ENCODE peak calls at places on chromosome 4, in eight cellular contexts. One of them, this sample, is unnamed.

GRCh38 chr4:25088342-25088952 is 57.7 kb upstream of the LGI2 start:
- DNase-seq in lower lobe of right lung: no peak
- DNase-seq in WTC11: no peak
- DNase-seq in uterus: no peak
- DNase-seq in PC-3: no peak
- DNase-seq in body of pancreas: no peak
- DNase-seq in CD8-positive, alpha-beta T cell: no peak
- DNase-seq in K562: peak
- DNase-seq in this sample: no peak

GRCh38 chr4:169351860-169352259 is 81.1 kb upstream of the SH3RF1 start:
- DNase-seq in CD8-positive, alpha-beta T cell: no peak
- DNase-seq in K562: no peak
- DNase-seq in lower lobe of right lung: no peak
- DNase-seq in WTC11: no peak
- DNase-seq in uterus: peak
- DNase-seq in body of pancreas: peak
- DNase-seq in PC-3: no peak
- DNase-seq in this sample: no peak

GRCh38 chr4:163540977-163541376 is 46.5 kb downstream of the TMA16 start:
- DNase-seq in CD8-positive, alpha-beta T cell: no peak
- DNase-seq in WTC11: no peak
- DNase-seq in K562: no peak
- DNase-seq in body of pancreas: no peak
- DNase-seq in PC-3: peak
- DNase-seq in lower lobe of right lung: no peak
- DNase-seq in uterus: no peak
- DNase-seq in this sample: no peak

GRCh38 chr4:113979973-113980615 is 647 bp upstream of the ARSJ start:
- DNase-seq in body of pancreas: no peak
- DNase-seq in WTC11: peak
- DNase-seq in CD8-positive, alpha-beta T cell: no peak
- DNase-seq in lower lobe of right lung: no peak
- DNase-seq in K562: no peak
- DNase-seq in uterus: no peak
- DNase-seq in PC-3: peak
- DNase-seq in this sample: no peak

GRCh38 chr4:81466841-81467671 is 4.7 kb downstream of the RASGEF1B start:
- DNase-seq in uterus: peak
- DNase-seq in body of pancreas: peak
- DNase-seq in CD8-positive, alpha-beta T cell: peak
- DNase-seq in K562: peak
- DNase-seq in PC-3: peak
- DNase-seq in WTC11: peak
- DNase-seq in lower lobe of right lung: no peak
- DNase-seq in this sample: peak

GRCh38 chr4:102675142-102675541 is 85.6 kb downstream of the MANBA start:
- DNase-seq in WTC11: no peak
- DNase-seq in PC-3: no peak
- DNase-seq in K562: no peak
- DNase-seq in body of pancreas: no peak
- DNase-seq in uterus: no peak
- DNase-seq in CD8-positive, alpha-beta T cell: no peak
- DNase-seq in lower lobe of right lung: no peak
- DNase-seq in this sample: no peak

GRCh38 chr4:152803541-152803940 is 23.8 kb downstream of the ARFIP1 start:
- DNase-seq in PC-3: no peak
- DNase-seq in lower lobe of right lung: no peak
- DNase-seq in K562: no peak
- DNase-seq in uterus: no peak
- DNase-seq in body of pancreas: no peak
- DNase-seq in CD8-positive, alpha-beta T cell: no peak
- DNase-seq in WTC11: no peak
- DNase-seq in this sample: no peak

GRCh38 chr4:138910914-138911336 is 104.7 kb upstream of the NOCT start:
- DNase-seq in WTC11: peak
- DNase-seq in uterus: peak
- DNase-seq in body of pancreas: peak
- DNase-seq in lower lobe of right lung: peak
- DNase-seq in CD8-positive, alpha-beta T cell: no peak
- DNase-seq in K562: peak
- DNase-seq in PC-3: peak
- DNase-seq in this sample: no peak

GRCh38 chr4:132266374-132266773 is 882.7 kb upstream of the PCDH10 start:
- DNase-seq in lower lobe of right lung: no peak
- DNase-seq in K562: no peak
- DNase-seq in body of pancreas: no peak
- DNase-seq in WTC11: no peak
- DNase-seq in PC-3: no peak
- DNase-seq in uterus: no peak
- DNase-seq in CD8-positive, alpha-beta T cell: no peak
- DNase-seq in this sample: no peak

GRCh38 chr4:74598611-74599325 is 153.8 kb downstream of the AREG start:
- DNase-seq in PC-3: no peak
- DNase-seq in CD8-positive, alpha-beta T cell: no peak
- DNase-seq in WTC11: no peak
- DNase-seq in body of pancreas: no peak
- DNase-seq in lower lobe of right lung: no peak
- DNase-seq in K562: no peak
- DNase-seq in uterus: no peak
- DNase-seq in this sample: no peak

GRCh38 chr4:184292465-184292867 is 74.8 kb upstream of the ENPP6 start:
- DNase-seq in WTC11: no peak
- DNase-seq in uterus: no peak
- DNase-seq in K562: no peak
- DNase-seq in body of pancreas: no peak
- DNase-seq in lower lobe of right lung: no peak
- DNase-seq in PC-3: no peak
- DNase-seq in CD8-positive, alpha-beta T cell: no peak
- DNase-seq in this sample: no peak

GRCh38 chr4:24978291-24979072 is 52.3 kb downstream of the LGI2 start:
- DNase-seq in body of pancreas: no peak
- DNase-seq in uterus: no peak
- DNase-seq in K562: no peak
- DNase-seq in WTC11: no peak
- DNase-seq in lower lobe of right lung: no peak
- DNase-seq in CD8-positive, alpha-beta T cell: no peak
- DNase-seq in PC-3: no peak
- DNase-seq in this sample: no peak

GRCh38 chr4:58665649-58666048 is 1555.5 kb upstream of the IGFBP7 start:
- DNase-seq in CD8-positive, alpha-beta T cell: no peak
- DNase-seq in K562: no peak
- DNase-seq in body of pancreas: no peak
- DNase-seq in uterus: no peak
- DNase-seq in PC-3: peak
- DNase-seq in lower lobe of right lung: no peak
- DNase-seq in WTC11: no peak
- DNase-seq in this sample: no peak

GRCh38 chr4:58669783-58670182 is 1559.6 kb upstream of the IGFBP7 start:
- DNase-seq in PC-3: no peak
- DNase-seq in uterus: no peak
- DNase-seq in CD8-positive, alpha-beta T cell: no peak
- DNase-seq in WTC11: no peak
- DNase-seq in K562: no peak
- DNase-seq in body of pancreas: no peak
- DNase-seq in lower lobe of right lung: no peak
- DNase-seq in this sample: no peak
- TF ChIP-seq CTCF in PC-3: no peak
- TF ChIP-seq CTCF in uterus: no peak
- TF ChIP-seq CTCF in CD8-positive, alpha-beta T cell: no peak
- TF ChIP-seq CTCF in WTC11: no peak
- TF ChIP-seq CTCF in K562: no peak
- TF ChIP-seq CTCF in body of pancreas: no peak
- TF ChIP-seq CTCF in lower lobe of right lung: no peak
- TF ChIP-seq CTCF in this sample: no peak

GRCh38 chr4:47213539-47213938 is 182.2 kb downstream of the GABRB1 start:
- DNase-seq in lower lobe of right lung: no peak
- DNase-seq in CD8-positive, alpha-beta T cell: no peak
- DNase-seq in K562: no peak
- DNase-seq in uterus: no peak
- DNase-seq in WTC11: no peak
- DNase-seq in PC-3: no peak
- DNase-seq in body of pancreas: no peak
- DNase-seq in this sample: no peak
- TF ChIP-seq CTCF in lower lobe of right lung: no peak
- TF ChIP-seq CTCF in CD8-positive, alpha-beta T cell: no peak
- TF ChIP-seq CTCF in K562: no peak
- TF ChIP-seq CTCF in uterus: no peak
- TF ChIP-seq CTCF in WTC11: no peak
- TF ChIP-seq CTCF in PC-3: no peak
- TF ChIP-seq CTCF in body of pancreas: no peak
- TF ChIP-seq CTCF in this sample: no peak

GRCh38 chr4:37742149-37742548 is 56.0 kb upstream of the RELL1 start:
- DNase-seq in PC-3: peak
- DNase-seq in uterus: no peak
- DNase-seq in lower lobe of right lung: no peak
- DNase-seq in CD8-positive, alpha-beta T cell: no peak
- DNase-seq in K562: no peak
- DNase-seq in WTC11: no peak
- DNase-seq in body of pancreas: no peak
- DNase-seq in this sample: no peak
- TF ChIP-seq CTCF in PC-3: no peak
- TF ChIP-seq CTCF in uterus: no peak
- TF ChIP-seq CTCF in lower lobe of right lung: no peak
- TF ChIP-seq CTCF in CD8-positive, alpha-beta T cell: no peak
- TF ChIP-seq CTCF in K562: no peak
- TF ChIP-seq CTCF in WTC11: no peak
- TF ChIP-seq CTCF in body of pancreas: no peak
- TF ChIP-seq CTCF in this sample: no peak

GRCh38 chr4:16617416-16617815 is 281.0 kb downstream of the LDB2 start:
- DNase-seq in PC-3: no peak
- DNase-seq in lower lobe of right lung: no peak
- DNase-seq in body of pancreas: no peak
- DNase-seq in CD8-positive, alpha-beta T cell: no peak
- DNase-seq in WTC11: no peak
- DNase-seq in K562: no peak
- DNase-seq in uterus: peak
- DNase-seq in this sample: no peak
- TF ChIP-seq CTCF in PC-3: no peak
- TF ChIP-seq CTCF in lower lobe of right lung: no peak
- TF ChIP-seq CTCF in body of pancreas: no peak
- TF ChIP-seq CTCF in CD8-positive, alpha-beta T cell: no peak
- TF ChIP-seq CTCF in WTC11: no peak
- TF ChIP-seq CTCF in K562: no peak
- TF ChIP-seq CTCF in uterus: no peak
- TF ChIP-seq CTCF in this sample: no peak

GRCh38 chr4:8547108-8547911 is 32.9 kb upstream of the GPR78 start:
- DNase-seq in body of pancreas: peak
- DNase-seq in CD8-positive, alpha-beta T cell: no peak
- DNase-seq in PC-3: peak
- DNase-seq in lower lobe of right lung: no peak
- DNase-seq in K562: peak
- DNase-seq in uterus: no peak
- DNase-seq in WTC11: peak
- DNase-seq in this sample: no peak
- TF ChIP-seq CTCF in body of pancreas: peak
- TF ChIP-seq CTCF in CD8-positive, alpha-beta T cell: no peak
- TF ChIP-seq CTCF in PC-3: peak
- TF ChIP-seq CTCF in lower lobe of right lung: peak
- TF ChIP-seq CTCF in K562: peak
- TF ChIP-seq CTCF in uterus: no peak
- TF ChIP-seq CTCF in WTC11: peak
- TF ChIP-seq CTCF in this sample: peak

GRCh38 chr4:156109943-156110925 is 156.6 kb upstream of the CTSO start:
- DNase-seq in lower lobe of right lung: no peak
- DNase-seq in uterus: peak
- DNase-seq in body of pancreas: peak
- DNase-seq in PC-3: no peak
- DNase-seq in CD8-positive, alpha-beta T cell: no peak
- DNase-seq in K562: no peak
- DNase-seq in WTC11: peak
- DNase-seq in this sample: no peak
- TF ChIP-seq CTCF in lower lobe of right lung: no peak
- TF ChIP-seq CTCF in uterus: no peak
- TF ChIP-seq CTCF in body of pancreas: no peak
- TF ChIP-seq CTCF in PC-3: peak
- TF ChIP-seq CTCF in CD8-positive, alpha-beta T cell: no peak
- TF ChIP-seq CTCF in K562: no peak
- TF ChIP-seq CTCF in WTC11: peak
- TF ChIP-seq CTCF in this sample: no peak

GRCh38 chr4:6716018-6716911 is at the start of gene BLOC1S4:
- DNase-seq in body of pancreas: peak
- DNase-seq in lower lobe of right lung: peak
- DNase-seq in uterus: peak
- DNase-seq in CD8-positive, alpha-beta T cell: peak
- DNase-seq in WTC11: peak
- DNase-seq in K562: peak
- DNase-seq in PC-3: peak
- DNase-seq in this sample: peak
- TF ChIP-seq CTCF in body of pancreas: peak
- TF ChIP-seq CTCF in lower lobe of right lung: no peak
- TF ChIP-seq CTCF in uterus: no peak
- TF ChIP-seq CTCF in CD8-positive, alpha-beta T cell: peak
- TF ChIP-seq CTCF in WTC11: no peak
- TF ChIP-seq CTCF in K562: peak
- TF ChIP-seq CTCF in PC-3: no peak
- TF ChIP-seq CTCF in this sample: no peak

DNA sequence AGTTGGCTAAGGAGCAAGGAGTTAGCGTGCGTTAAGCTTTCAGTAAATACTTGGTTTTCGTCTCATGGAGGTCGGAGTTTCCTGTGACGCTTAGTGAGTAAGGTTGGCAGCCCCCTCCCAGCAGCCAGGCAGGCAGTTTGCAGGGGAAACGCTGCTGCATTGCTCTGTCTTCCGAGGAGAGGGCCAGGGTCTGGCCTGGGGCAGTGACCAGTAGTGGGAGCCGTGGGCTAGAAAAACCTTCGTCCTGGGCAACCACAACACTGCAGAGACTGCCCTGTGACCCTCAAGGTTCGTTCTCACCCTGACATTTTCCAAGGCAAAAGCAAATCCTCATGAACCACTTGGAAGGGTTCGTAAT is 432 bp downstream of the TMEM175 start:
- DNase-seq in body of pancreas: no peak
- DNase-seq in CD8-positive, alpha-beta T cell: no peak
- DNase-seq in uterus: no peak
- DNase-seq in K562: peak
- DNase-seq in WTC11: no peak
- DNase-seq in lower lobe of right lung: no peak
- DNase-seq in PC-3: no peak
- DNase-seq in this sample: no peak
- TF ChIP-seq CTCF in body of pancreas: no peak
- TF ChIP-seq CTCF in CD8-positive, alpha-beta T cell: no peak
- TF ChIP-seq CTCF in uterus: no peak
- TF ChIP-seq CTCF in K562: peak
- TF ChIP-seq CTCF in WTC11: no peak
- TF ChIP-seq CTCF in lower lobe of right lung: no peak
- TF ChIP-seq CTCF in PC-3: peak
- TF ChIP-seq CTCF in this sample: no peak

This sample was measured in mesothelial cell of epicardium.